ENCODE peak calls at places on chromosome 2, in eight cellular contexts. O, K, Z, F, A, N, G and C are unnamed samples.

GRCh38 chr2:367246-367645 is 79.4 kb upstream of the ALKAL2 start:
- DNase-seq in K (no peak), Z (no peak), N (no peak), G (no peak), O (no peak), A (no peak), F (no peak), C (no peak)

GRCh38 chr2:165470351-165470750 is 853 bp downstream of the CSRNP3 start:
- DNase-seq in K (no peak), A (no peak), O (no peak), N (no peak), Z (no peak), G (no peak), F (no peak), C (no peak)

GRCh38 chr2:60629263-60629662 is 75.8 kb upstream of the BCL11A start:
- DNase-seq in G (no peak), N (no peak), Z (no peak), K (no peak), O (no peak), A (no peak), F (no peak), C (no peak)

GRCh38 chr2:223010641-223011040 is 41.3 kb upstream of the KCNE4 start:
- DNase-seq in A (no peak), N (no peak), K (no peak), O (no peak), G (no peak), F (no peak), Z (no peak), C (no peak)

GRCh38 chr2:233446121-233446520 is 91.8 kb downstream of the DGKD start:
- DNase-seq in K (no peak), A (no peak), Z (no peak), O (no peak), N (no peak), F (no peak), G (no peak), C (no peak)

GRCh38 chr2:86790134-86790827 is 432 bp downstream of the CD8A start:
- DNase-seq in Z (no peak), N (no peak), A (peak), F (no peak), K (no peak), G (no peak), O (no peak), C (no peak)

GRCh38 chr2:85309699-85310321 is 18.0 kb downstream of the TGOLN2 start:
- DNase-seq in G (no peak), K (no peak), A (no peak), F (no peak), N (no peak), O (no peak), Z (no peak), C (no peak)

GRCh38 chr2:100292022-100292580 is 30.2 kb downstream of the LONRF2 start:
- DNase-seq in A (peak), N (no peak), O (no peak), Z (no peak), K (no peak), G (peak), F (peak), C (peak)

GRCh38 chr2:181172676-181173075 is 192.3 kb downstream of the UBE2E3 start:
- DNase-seq in O (no peak), A (no peak), Z (no peak), K (no peak), G (no peak), N (no peak), F (no peak), C (no peak)